ENCODE peak calls at places on chromosome 15, in four cellular contexts. J is transverse colon, P is breast epithelium, D is spleen. S is an unnamed sample.

GRCh38 chr15:36888018-36888992 is 212.0 kb downstream of the MEIS2 start:
- DNase-seq in J (no peak), P (no peak), D (no peak), S (no peak)

GRCh38 chr15:48928877-48929538 is 34.7 kb downstream of the SHC4 start:
- DNase-seq in J (no peak), D (no peak), P (no peak), S (no peak)

GRCh38 chr15:99704444-99704838 is 28.8 kb downstream of the LYSMD4 start:
- DNase-seq in D (no peak), J (no peak), P (no peak), S (no peak)

GRCh38 chr15:63601727-63602185 is 4.6 kb downstream of the FBXL22 start:
- DNase-seq in P (no peak), D (no peak), J (peak; percentile 73), S (no peak)

GRCh38 chr15:64934023-64934422 is 22.3 kb downstream of the ANKDD1A start:
- DNase-seq in P (no peak), D (no peak), J (no peak), S (no peak)

GRCh38 chr15:58419803-58420524 is 11.8 kb upstream of the LIPC start:
- DNase-seq in J (no peak), P (no peak), D (no peak), S (no peak)

GRCh38 chr15:40873625-40874561 is at the start of gene RHOV:
- DNase-seq in D (peak; percentile 86), J (peak; percentile 85), P (peak; percentile 77), S (peak; percentile 71)

GRCh38 chr15:89912145-89912673 is 543 bp downstream of the ARPIN start:
- DNase-seq in D (peak; percentile 78), J (peak; percentile 74), P (no peak), S (no peak)

GRCh38 chr15:90002428-90002844 is 1.3 kb downstream of the ZNF710 start:
- DNase-seq in D (peak; percentile 87), P (peak; percentile 38), J (peak; percentile 62), S (no peak)

GRCh38 chr15:67148196-67148701 is 82.8 kb downstream of the SMAD3 start:
- DNase-seq in J (no peak), D (no peak), P (no peak), S (no peak)

GRCh38 chr15:82641129-82641798 is 5.9 kb downstream of the CPEB1 start:
- DNase-seq in D (no peak), J (no peak), P (no peak), S (no peak)

GRCh38 chr15:78448441-78449219 is 10.6 kb downstream of the IREB2 start:
- DNase-seq in J (no peak), D (no peak), P (no peak), S (no peak)

GRCh38 chr15:48541659-48542334 is 103.7 kb downstream of the FBN1 start:
- DNase-seq in D (no peak), J (no peak), P (no peak), S (peak; percentile 27)

GRCh38 chr15:26628879-26629529 is 143.9 kb downstream of the GABRB3 start:
- DNase-seq in J (no peak), P (peak; percentile 38), D (peak; percentile 86), S (no peak)
- TF ChIP-seq POLR2AphosphoS5 in J (no peak), P (no peak), D (no peak), S (no peak)

GRCh38 chr15:88621789-88622604 is 857 bp downstream of the AEN start:
- DNase-seq in D (no peak), J (peak; percentile 52), P (no peak), S (no peak)

GRCh38 chr15:88622605-88622975 is 1.4 kb downstream of the AEN start:
- DNase-seq in P (no peak), J (no peak), D (no peak), S (no peak)

GRCh38 chr15:88619796-88620195 is 1.3 kb upstream of the AEN start:
- DNase-seq in P (no peak), J (no peak), D (no peak), S (no peak)

GRCh38 chr15:88623061-88623460 is 1.9 kb downstream of the AEN start:
- DNase-seq in P (no peak), J (no peak), D (no peak), S (no peak)

DNA sequence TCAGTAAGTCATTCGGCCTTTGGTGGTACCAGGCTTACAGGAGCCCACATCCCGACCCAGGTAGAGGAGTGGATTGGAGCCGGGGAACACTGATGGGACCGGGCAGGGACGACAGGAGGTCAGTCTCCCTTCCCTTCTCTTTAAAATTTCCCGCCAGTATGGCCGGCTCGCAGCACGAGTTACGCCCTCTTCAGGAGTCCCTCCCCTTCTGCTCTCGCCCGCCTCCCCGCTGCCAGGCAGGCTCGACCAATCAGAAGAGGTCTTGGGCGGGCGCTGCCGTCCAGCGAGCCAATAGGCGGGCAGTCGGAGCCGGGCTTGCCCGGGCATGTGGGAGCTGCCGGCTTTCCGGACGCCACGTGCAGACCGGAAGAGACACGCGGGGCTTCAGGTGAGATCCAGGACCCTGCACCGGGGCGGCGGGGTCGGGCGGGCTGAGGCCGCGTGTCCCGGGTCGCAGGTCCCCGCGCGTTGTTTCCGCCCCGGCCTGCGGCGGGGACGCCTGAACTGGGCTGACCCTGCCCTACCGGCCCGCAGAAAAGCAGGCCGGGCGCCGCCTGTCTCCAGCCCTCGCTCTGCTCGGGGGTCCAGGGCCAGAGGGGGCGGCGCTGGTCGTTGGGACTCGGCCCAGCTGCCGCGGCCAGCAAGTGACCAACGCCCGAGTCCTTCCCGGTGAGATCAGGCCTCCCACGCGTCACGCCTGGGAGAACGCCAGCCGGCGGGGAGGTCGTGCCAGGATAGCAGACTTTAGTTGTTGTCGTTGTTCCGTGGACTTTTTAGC is at the start of gene AEN:
- DNase-seq in D (peak; percentile 98), J (peak; percentile 96), P (peak; percentile 97), S (peak; percentile 93)
- TF ChIP-seq POLR2A in D (no peak), J (peak; percentile 23), P (no peak), S (peak; percentile 84)

GRCh38 chr15:31013863-31014607 is 22.6 kb upstream of the MTMR10 start:
- DNase-seq in P (no peak), J (no peak), D (no peak), S (no peak)
- TF ChIP-seq POLR2AphosphoS5 in P (no peak), J (no peak), D (no peak), S (no peak)

GRCh38 chr15:74696808-74697207 is 984 bp upstream of the EDC3 start:
- DNase-seq in P (no peak), J (no peak), D (no peak), S (no peak)

GRCh38 chr15:74692327-74692726 is 3.5 kb downstream of the EDC3 start:
- DNase-seq in P (no peak), J (no peak), D (no peak), S (no peak)

GRCh38 chr15:74696398-74696729 is 540 bp upstream of the EDC3 start:
- DNase-seq in D (no peak), P (no peak), J (no peak), S (no peak)

GRCh38 chr15:74695597-74696397 is at the start of gene EDC3:
- DNase-seq in D (peak; percentile 93), P (peak; percentile 80), J (peak; percentile 90), S (peak; percentile 88)
- TF ChIP-seq POLR2A in D (no peak), P (peak; percentile 18), J (peak; percentile 41), S (peak; percentile 80)

GRCh38 chr15:26531489-26531888 is 241.4 kb downstream of the GABRB3 start:
- DNase-seq in J (no peak), D (no peak), P (no peak), S (no peak)
- TF ChIP-seq POLR2AphosphoS5 in J (no peak), D (no peak), P (no peak), S (no peak)

DNA sequence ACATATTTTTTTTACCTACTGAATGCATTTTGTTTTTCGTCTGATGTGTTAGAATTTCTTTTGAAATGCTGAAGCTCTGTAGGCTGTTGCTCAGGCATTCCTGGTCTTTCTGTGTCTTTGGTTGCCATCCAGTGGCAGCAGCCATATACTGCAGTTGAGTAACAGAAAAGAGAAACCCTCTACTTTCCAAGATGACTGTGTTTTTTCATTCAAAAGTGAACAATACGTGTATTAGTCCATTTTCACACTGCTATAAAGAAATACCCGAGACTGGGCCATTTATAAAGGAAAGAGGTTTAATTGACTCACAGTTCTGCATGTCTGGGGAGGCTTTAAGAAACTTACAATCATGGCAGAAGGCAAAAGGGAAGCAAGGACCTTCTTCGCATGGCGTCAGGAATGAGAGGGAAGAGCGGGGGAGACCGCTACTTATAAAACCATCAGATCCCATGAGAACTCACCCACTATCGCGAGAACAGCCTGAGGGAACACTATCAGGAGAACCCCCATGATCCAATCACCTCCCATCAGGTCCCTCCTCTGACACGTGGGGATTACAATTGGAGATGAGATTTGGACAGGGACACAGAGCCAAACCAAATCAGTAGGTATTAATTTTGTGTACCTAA is 4.7 kb upstream of the GOLGA8B start:
- DNase-seq in D (peak; percentile 66), J (peak; percentile 64), P (peak; percentile 55), S (no peak)
- TF ChIP-seq POLR2A in D (no peak), J (no peak), P (peak; percentile 36), S (peak; percentile 43)

GRCh38 chr15:60417112-60417511 is 19.3 kb upstream of the ANXA2 start:
- DNase-seq in J (no peak), D (no peak), P (no peak), S (no peak)
- TF ChIP-seq POLR2AphosphoS5 in J (no peak), D (no peak), P (no peak), S (no peak)

DNA sequence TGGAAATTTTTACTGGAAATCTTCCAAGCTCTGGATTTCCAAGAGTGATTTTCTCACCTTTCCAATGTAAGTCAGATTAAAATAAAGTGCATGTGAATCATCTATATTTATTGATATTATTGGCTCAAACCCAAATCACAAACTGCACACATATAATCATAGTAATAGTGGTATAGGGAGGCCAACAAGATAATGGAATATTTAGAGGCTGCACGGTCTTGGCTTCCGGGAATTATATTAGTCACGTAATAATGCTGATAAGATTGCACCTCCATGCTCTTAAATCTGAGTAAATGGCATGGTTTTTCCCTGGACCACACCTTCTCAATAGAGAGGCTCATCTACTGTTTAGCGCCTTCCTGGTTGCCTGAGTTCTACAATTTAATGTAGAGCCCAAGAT is 567.1 kb upstream of the NR2F2 start:
- DNase-seq in D (no peak), P (no peak), J (no peak), S (no peak)
- TF ChIP-seq POLR2A in D (no peak), P (no peak), J (no peak), S (no peak)